ENCODE peak calls at places on chromosomes 6 and 20, in six cellular contexts. One of them, this sample, is unnamed. For H3K4me1 and H3K27me3, the result is how much of the 10 kb centered on the place peaks cover.

GRCh38 chr6:112225691-112226090 is 28.7 kb downstream of the LAMA4 start:
- DNase-seq in IMR-90: peak
- DNase-seq in effector memory CD4-positive, alpha-beta T cell: no peak
- DNase-seq in PC-9: no peak
- DNase-seq in left lung: no peak
- DNase-seq in fibroblast of lung: peak
- DNase-seq in this sample: no peak

GRCh38 chr20:35254448-35254999 is 23.4 kb downstream of the MMP24OS start:
- DNase-seq in IMR-90: no peak
- DNase-seq in effector memory CD4-positive, alpha-beta T cell: no peak
- DNase-seq in PC-9: no peak
- DNase-seq in left lung: no peak
- DNase-seq in fibroblast of lung: no peak
- DNase-seq in this sample: no peak

GRCh38 chr6:148608211-148608951 is 138.4 kb upstream of the UST start:
- DNase-seq in IMR-90: peak
- DNase-seq in effector memory CD4-positive, alpha-beta T cell: no peak
- DNase-seq in PC-9: no peak
- DNase-seq in left lung: no peak
- DNase-seq in fibroblast of lung: peak
- DNase-seq in this sample: no peak

GRCh38 chr6:40936810-40937209 is 102.2 kb downstream of the UNC5CL start:
- DNase-seq in IMR-90: peak
- DNase-seq in effector memory CD4-positive, alpha-beta T cell: no peak
- DNase-seq in PC-9: peak
- DNase-seq in left lung: no peak
- DNase-seq in fibroblast of lung: peak
- DNase-seq in this sample: no peak

GRCh38 chr6:169224716-169225115 is 28.9 kb downstream of the THBS2 start:
- DNase-seq in IMR-90: no peak
- DNase-seq in effector memory CD4-positive, alpha-beta T cell: no peak
- DNase-seq in PC-9: no peak
- DNase-seq in left lung: no peak
- DNase-seq in fibroblast of lung: no peak
- DNase-seq in this sample: no peak

GRCh38 chr20:46704714-46705377 is 4.6 kb upstream of the SLC2A10 start:
- DNase-seq in IMR-90: no peak
- DNase-seq in effector memory CD4-positive, alpha-beta T cell: no peak
- DNase-seq in PC-9: no peak
- DNase-seq in left lung: no peak
- DNase-seq in fibroblast of lung: peak
- DNase-seq in this sample: no peak

GRCh38 chr6:129860901-129861665 is at the start of gene TMEM244:
- DNase-seq in IMR-90: peak
- DNase-seq in effector memory CD4-positive, alpha-beta T cell: no peak
- DNase-seq in PC-9: no peak
- DNase-seq in left lung: no peak
- DNase-seq in fibroblast of lung: peak
- DNase-seq in this sample: no peak

GRCh38 chr6:136550330-136551071 is at the start of gene MAP7:
- DNase-seq in IMR-90: peak
- DNase-seq in effector memory CD4-positive, alpha-beta T cell: peak
- DNase-seq in PC-9: peak
- DNase-seq in left lung: peak
- DNase-seq in fibroblast of lung: no peak
- DNase-seq in this sample: peak

GRCh38 chr6:157019733-157020132 is 242.6 kb downstream of the ARID1B start:
- DNase-seq in IMR-90: peak
- DNase-seq in effector memory CD4-positive, alpha-beta T cell: no peak
- DNase-seq in PC-9: no peak
- DNase-seq in left lung: no peak
- DNase-seq in fibroblast of lung: peak
- DNase-seq in this sample: peak

GRCh38 chr6:154373971-154374370 is 17.4 kb upstream of the IPCEF1 start:
- DNase-seq in IMR-90: no peak
- DNase-seq in effector memory CD4-positive, alpha-beta T cell: no peak
- DNase-seq in PC-9: no peak
- DNase-seq in left lung: no peak
- DNase-seq in fibroblast of lung: no peak
- DNase-seq in this sample: no peak

GRCh38 chr6:84166395-84166794 is 61.0 kb downstream of the CEP162 start:
- DNase-seq in IMR-90: no peak
- DNase-seq in effector memory CD4-positive, alpha-beta T cell: no peak
- DNase-seq in PC-9: no peak
- DNase-seq in left lung: no peak
- DNase-seq in fibroblast of lung: no peak
- DNase-seq in this sample: no peak

GRCh38 chr6:56840467-56841371 is 114.2 kb upstream of the BEND6 start:
- DNase-seq in IMR-90: peak
- DNase-seq in effector memory CD4-positive, alpha-beta T cell: no peak
- DNase-seq in PC-9: no peak
- DNase-seq in left lung: no peak
- DNase-seq in fibroblast of lung: peak
- DNase-seq in this sample: no peak

GRCh38 chr6:111810321-111811235 is 62.7 kb downstream of the FYN start:
- DNase-seq in IMR-90: no peak
- DNase-seq in effector memory CD4-positive, alpha-beta T cell: no peak
- DNase-seq in PC-9: no peak
- DNase-seq in left lung: no peak
- DNase-seq in fibroblast of lung: no peak
- DNase-seq in this sample: peak

GRCh38 chr6:22621701-22622100 is 52.3 kb downstream of the HDGFL1 start:
- DNase-seq in IMR-90: no peak
- DNase-seq in effector memory CD4-positive, alpha-beta T cell: no peak
- DNase-seq in PC-9: no peak
- DNase-seq in left lung: no peak
- DNase-seq in fibroblast of lung: no peak
- DNase-seq in this sample: no peak

GRCh38 chr20:63808145-63808724 is 22.8 kb downstream of the ZBTB46 start:
- DNase-seq in IMR-90: no peak
- DNase-seq in effector memory CD4-positive, alpha-beta T cell: no peak
- DNase-seq in PC-9: no peak
- DNase-seq in left lung: no peak
- DNase-seq in fibroblast of lung: no peak
- DNase-seq in this sample: no peak

GRCh38 chr20:50915424-50915823 is 15.8 kb downstream of the ADNP start:
- DNase-seq in IMR-90: peak
- DNase-seq in effector memory CD4-positive, alpha-beta T cell: no peak
- DNase-seq in PC-9: no peak
- DNase-seq in left lung: no peak
- DNase-seq in fibroblast of lung: no peak
- DNase-seq in this sample: no peak

GRCh38 chr20:62372042-62372993 is 5.2 kb upstream of the LAMA5 start:
- DNase-seq in IMR-90: no peak
- DNase-seq in effector memory CD4-positive, alpha-beta T cell: no peak
- DNase-seq in PC-9: no peak
- DNase-seq in left lung: no peak
- DNase-seq in fibroblast of lung: no peak
- DNase-seq in this sample: no peak

GRCh38 chr20:62369508-62370114 is 2.5 kb upstream of the LAMA5 start:
- DNase-seq in IMR-90: no peak
- DNase-seq in effector memory CD4-positive, alpha-beta T cell: no peak
- DNase-seq in PC-9: peak
- DNase-seq in left lung: no peak
- DNase-seq in fibroblast of lung: no peak
- DNase-seq in this sample: no peak

GRCh38 chr20:62370807-62371587 is 3.9 kb upstream of the LAMA5 start:
- DNase-seq in IMR-90: no peak
- DNase-seq in effector memory CD4-positive, alpha-beta T cell: no peak
- DNase-seq in PC-9: peak
- DNase-seq in left lung: no peak
- DNase-seq in fibroblast of lung: no peak
- DNase-seq in this sample: no peak

GRCh38 chr20:62370115-62370806 is 3.1 kb upstream of the LAMA5 start:
- DNase-seq in IMR-90: peak
- DNase-seq in effector memory CD4-positive, alpha-beta T cell: no peak
- DNase-seq in PC-9: peak
- DNase-seq in left lung: no peak
- DNase-seq in fibroblast of lung: peak
- DNase-seq in this sample: no peak

DNA sequence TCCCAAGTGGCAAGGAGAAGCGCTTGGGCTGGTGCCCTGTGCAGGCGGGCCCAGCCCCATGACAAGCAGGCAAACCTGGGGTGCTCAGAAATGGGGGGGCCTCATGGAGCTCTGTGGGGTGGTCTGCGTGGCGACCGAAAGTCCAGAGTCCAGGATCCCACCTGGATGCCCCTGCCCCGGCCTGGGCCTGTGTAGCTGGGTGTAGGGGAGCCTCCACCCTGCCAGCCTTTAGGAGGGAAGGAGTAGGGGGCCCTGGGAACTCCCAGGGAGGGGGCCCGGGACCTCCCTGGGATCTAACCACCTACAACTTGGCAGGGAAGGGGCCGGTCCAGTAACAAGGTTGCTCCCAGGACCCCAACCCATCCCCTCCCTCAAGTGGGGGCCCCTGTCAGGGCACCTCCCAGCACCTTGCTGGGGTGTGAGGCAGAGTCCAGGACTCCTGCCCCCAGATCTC is 4.5 kb upstream of the LAMA5 start:
- DNase-seq in IMR-90: no peak
- DNase-seq in effector memory CD4-positive, alpha-beta T cell: no peak
- DNase-seq in PC-9: no peak
- DNase-seq in left lung: no peak
- DNase-seq in fibroblast of lung: no peak
- DNase-seq in this sample: no peak
- H3K4me1 ChIP-seq in IMR-90: half or more
- H3K4me1 ChIP-seq in effector memory CD4-positive, alpha-beta T cell: under half
- H3K4me1 ChIP-seq in PC-9: under half
- H3K4me1 ChIP-seq in left lung: half or more
- H3K4me1 ChIP-seq in fibroblast of lung: half or more
- H3K4me1 ChIP-seq in this sample: under half

DNA sequence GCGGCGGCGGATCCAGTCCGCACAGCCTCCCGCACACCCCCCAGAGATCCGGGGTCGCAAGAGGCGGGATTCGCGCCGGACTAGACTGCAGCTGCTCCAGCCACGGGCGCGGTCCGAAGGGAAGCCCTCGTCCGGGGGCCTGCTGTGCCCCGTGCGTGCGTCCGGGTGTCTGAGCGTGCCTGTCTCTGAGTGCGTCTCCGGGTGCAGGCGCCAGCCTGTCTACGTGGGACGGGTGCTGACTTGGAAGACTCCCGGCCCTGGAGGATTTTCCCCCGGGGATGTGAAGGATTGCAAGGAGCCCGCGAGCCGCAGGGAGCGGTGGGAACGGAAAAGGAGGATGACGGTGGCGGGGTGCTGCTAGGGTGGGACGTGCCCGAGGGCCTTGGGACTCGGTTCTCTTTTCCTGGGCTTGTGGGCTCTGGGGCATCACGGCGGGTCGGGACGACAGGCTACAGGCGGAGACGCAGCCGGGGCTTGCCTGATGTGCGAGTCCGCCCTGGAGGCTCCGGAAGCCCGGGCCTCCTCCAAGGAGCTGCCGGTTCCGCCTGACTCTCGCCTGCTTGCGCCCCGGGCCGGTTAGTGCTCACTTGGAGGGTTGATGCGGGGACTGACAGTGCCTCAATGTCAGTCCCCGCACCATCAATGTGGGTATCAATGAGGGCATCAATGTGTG is 5.7 kb downstream of the MAFB start:
- DNase-seq in IMR-90: no peak
- DNase-seq in effector memory CD4-positive, alpha-beta T cell: no peak
- DNase-seq in PC-9: no peak
- DNase-seq in left lung: peak
- DNase-seq in fibroblast of lung: no peak
- DNase-seq in this sample: no peak
- H3K27me3 ChIP-seq in IMR-90: half or more
- H3K27me3 ChIP-seq in effector memory CD4-positive, alpha-beta T cell: under half
- H3K27me3 ChIP-seq in PC-9: half or more
- H3K27me3 ChIP-seq in left lung: half or more
- H3K27me3 ChIP-seq in fibroblast of lung: under half
- H3K27me3 ChIP-seq in this sample: under half

GRCh38 chr6:33585403-33586107 is 5.5 kb upstream of the BAK1 start:
- DNase-seq in IMR-90: peak
- DNase-seq in effector memory CD4-positive, alpha-beta T cell: peak
- DNase-seq in PC-9: peak
- DNase-seq in left lung: peak
- DNase-seq in fibroblast of lung: peak
- DNase-seq in this sample: peak

GRCh38 chr6:33587529-33588215 is 7.6 kb upstream of the BAK1 start:
- DNase-seq in IMR-90: no peak
- DNase-seq in effector memory CD4-positive, alpha-beta T cell: no peak
- DNase-seq in PC-9: no peak
- DNase-seq in left lung: no peak
- DNase-seq in fibroblast of lung: no peak
- DNase-seq in this sample: no peak

GRCh38 chr6:33583591-33584155 is 3.6 kb upstream of the BAK1 start:
- DNase-seq in IMR-90: no peak
- DNase-seq in effector memory CD4-positive, alpha-beta T cell: no peak
- DNase-seq in PC-9: no peak
- DNase-seq in left lung: no peak
- DNase-seq in fibroblast of lung: no peak
- DNase-seq in this sample: no peak

GRCh38 chr6:33584700-33585402 is 4.8 kb upstream of the BAK1 start:
- DNase-seq in IMR-90: no peak
- DNase-seq in effector memory CD4-positive, alpha-beta T cell: no peak
- DNase-seq in PC-9: no peak
- DNase-seq in left lung: no peak
- DNase-seq in fibroblast of lung: no peak
- DNase-seq in this sample: no peak

GRCh38 chr6:33586108-33586640 is 6.1 kb upstream of the BAK1 start:
- DNase-seq in IMR-90: no peak
- DNase-seq in effector memory CD4-positive, alpha-beta T cell: no peak
- DNase-seq in PC-9: no peak
- DNase-seq in left lung: no peak
- DNase-seq in fibroblast of lung: no peak
- DNase-seq in this sample: no peak
- H3K27ac ChIP-seq in IMR-90: no peak
- H3K27ac ChIP-seq in effector memory CD4-positive, alpha-beta T cell: no peak
- H3K27ac ChIP-seq in PC-9: no peak
- H3K27ac ChIP-seq in left lung: no peak
- H3K27ac ChIP-seq in fibroblast of lung: no peak
- H3K27ac ChIP-seq in this sample: peak

DNA sequence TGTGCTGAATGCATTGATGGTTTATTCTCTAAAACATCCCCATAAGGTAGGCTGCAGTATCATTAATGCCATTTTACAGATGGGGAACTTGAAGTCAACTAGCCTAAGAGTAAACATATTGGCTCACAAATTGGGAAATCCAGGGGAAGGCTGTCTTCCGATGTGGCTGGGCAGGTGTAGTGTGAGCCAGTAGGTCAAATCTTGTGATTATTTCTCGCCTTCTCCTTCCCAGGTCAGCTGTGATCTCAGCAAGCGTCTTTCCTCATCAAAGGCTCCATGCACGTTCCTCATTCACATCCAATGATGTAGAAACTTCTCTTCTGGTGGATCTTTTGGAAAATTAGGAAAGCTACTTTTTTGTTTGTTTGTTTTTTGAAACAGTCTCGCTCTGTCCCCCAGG is 94.1 kb upstream of the SHLD1 start:
- DNase-seq in IMR-90: no peak
- DNase-seq in effector memory CD4-positive, alpha-beta T cell: no peak
- DNase-seq in PC-9: no peak
- DNase-seq in left lung: no peak
- DNase-seq in fibroblast of lung: no peak
- DNase-seq in this sample: no peak
- H3K4me1 ChIP-seq in IMR-90: under half
- H3K4me1 ChIP-seq in effector memory CD4-positive, alpha-beta T cell: under half
- H3K4me1 ChIP-seq in PC-9: half or more
- H3K4me1 ChIP-seq in left lung: half or more
- H3K4me1 ChIP-seq in fibroblast of lung: under half
- H3K4me1 ChIP-seq in this sample: under half